ENCODE peak calls at places on chromosomes 13 and 19, in four cellular contexts. I is transverse colon, G is AG08395, K is LoVo. X is an unnamed sample.

GRCh38 chr13:43269037-43269476 is 245.7 kb downstream of the DNAJC15 start:
- DNase-seq in I (peak; percentile 62), G (peak; percentile 87), K (peak; percentile 32), X (no peak)

GRCh38 chr19:10712041-10712440 is 5.8 kb upstream of the DNM2 start:
- DNase-seq in I (peak; percentile 44), G (no peak), K (no peak), X (no peak)

GRCh38 chr19:10292206-10292788 is 2.5 kb downstream of the ICAM5 start:
- DNase-seq in I (peak; percentile 91), G (peak; percentile 66), K (peak; percentile 91), X (peak; percentile 78)

GRCh38 chr19:49489601-49490167 is 2.3 kb downstream of the RPL13A start:
- DNase-seq in I (no peak), G (no peak), K (no peak), X (no peak)

GRCh38 chr19:1256646-1257474 is 8.5 kb downstream of the MIDN start:
- DNase-seq in I (peak; percentile 16), G (no peak), K (no peak), X (no peak)

GRCh38 chr13:71879129-71879535 is 12.1 kb upstream of the DACH1 start:
- DNase-seq in I (no peak), G (peak; percentile 22), K (peak; percentile 32), X (no peak)

GRCh38 chr13:47672982-47673670 is 327.9 kb downstream of the SUCLA2 start:
- DNase-seq in I (no peak), G (peak; percentile 86), K (no peak), X (no peak)

GRCh38 chr13:111953546-111954178 is 113.3 kb upstream of the SOX1 start:
- DNase-seq in I (no peak), G (no peak), K (no peak), X (no peak)

GRCh38 chr19:14160017-14160703 is 23.8 kb upstream of the ASF1B start:
- DNase-seq in I (no peak), G (no peak), K (no peak), X (no peak)

GRCh38 chr13:79470666-79471065 is 10.3 kb upstream of the NDFIP2 start:
- DNase-seq in I (no peak), G (no peak), K (no peak), X (no peak)

GRCh38 chr19:23992348-23992747 is 77.7 kb downstream of the ZNF726 start:
- DNase-seq in I (no peak), G (no peak), K (no peak), X (no peak)

GRCh38 chr19:50759886-50760285 is 10.4 kb upstream of the GPR32 start:
- DNase-seq in I (no peak), G (peak; percentile 12), K (peak; percentile 5), X (no peak)

GRCh38 chr13:50334944-50335343 is 319.7 kb downstream of the KCNRG start:
- DNase-seq in I (no peak), G (no peak), K (no peak), X (no peak)

GRCh38 chr13:35781044-35781443 is 304.6 kb upstream of the MAB21L1 start:
- DNase-seq in I (no peak), G (no peak), K (no peak), X (no peak)

GRCh38 chr19:35874392-35874930 is 6.1 kb downstream of the APLP1 start:
- DNase-seq in I (no peak), G (no peak), K (no peak), X (no peak)

GRCh38 chr19:31718041-31718440 is 368.8 kb upstream of the TSHZ3 start:
- DNase-seq in I (no peak), G (no peak), K (no peak), X (no peak)

GRCh38 chr19:51427220-51427619 is 9.8 kb upstream of the SIGLEC10 start:
- DNase-seq in I (no peak), G (no peak), K (no peak), X (no peak)